ENCODE peak calls at places on chromosomes 4 and X, in seven cellular contexts. R is IMR-90, P is GM12878, I is right cardiac atrium, J is right lobe of liver, E is upper lobe of right lung, N is gastrocnemius medialis. X is an unnamed sample.

GRCh38 chr4:3746701-3747581 is 19.2 kb upstream of the ADRA2C start:
- ATAC-seq in E (no peak), P (no peak), N (no peak), R (no peak), I (no peak), J (no peak), X (no peak)

GRCh38 chr4:143367863-143368262 is 31.2 kb downstream of the GAB1 start:
- ATAC-seq in J (no peak), R (no peak), I (no peak), P (no peak), N (no peak), E (no peak), X (no peak)

GRCh38 chr4:54818481-54818880 is 160.7 kb downstream of the KIT start:
- ATAC-seq in J (no peak), N (no peak), I (no peak), E (no peak), P (no peak), R (no peak), X (no peak)

GRCh38 chr4:146311238-146311970 is 97.1 kb downstream of the REELD1 start:
- ATAC-seq in E (no peak), J (peak), I (peak), N (no peak), R (peak), P (no peak), X (no peak)

GRCh38 chr4:40728341-40728740 is 21.4 kb upstream of the NSUN7 start:
- ATAC-seq in I (no peak), P (no peak), E (no peak), J (no peak), N (no peak), R (no peak), X (no peak)

GRCh38 chr4:51866835-51867234 is 23.9 kb downstream of the DCUN1D4 start:
- ATAC-seq in I (no peak), N (no peak), R (no peak), E (peak), J (no peak), P (no peak), X (peak)

GRCh38 chrX:137032841-137033773 is 688 bp downstream of the GPR101 start:
- ATAC-seq in P (no peak), R (no peak), I (no peak), N (no peak), J (no peak), E (no peak), X (no peak)

GRCh38 chrX:46597774-46598173 is 24.2 kb downstream of the CHST7 start:
- ATAC-seq in N (no peak), P (peak), E (no peak), I (peak), J (no peak), R (no peak), X (no peak)

GRCh38 chr4:153616005-153616555 is 68.0 kb upstream of the TLR2 start:
- ATAC-seq in I (no peak), J (no peak), N (no peak), P (peak), R (no peak), E (no peak), X (no peak)

GRCh38 chr4:105145059-105145912 is 1.4 kb upstream of the TET2 start:
- ATAC-seq in P (peak), R (no peak), J (no peak), N (no peak), I (peak), E (peak), X (peak)

GRCh38 chrX:27571164-27571563 is 19.0 kb upstream of the DCAF8L2 start:
- ATAC-seq in J (no peak), E (no peak), R (no peak), I (no peak), P (no peak), N (no peak), X (no peak)

GRCh38 chrX:123990602-123991001 is 29.1 kb downstream of the STAG2 start:
- ATAC-seq in J (no peak), I (no peak), E (no peak), R (no peak), P (peak), N (no peak), X (no peak)

GRCh38 chrX:28549839-28550238 is 37.4 kb upstream of the IL1RAPL1 start:
- ATAC-seq in N (no peak), J (no peak), E (no peak), I (no peak), R (no peak), P (no peak), X (no peak)

GRCh38 chr4:14165253-14165942 is 537.9 kb upstream of the BOD1L1 start:
- ATAC-seq in J (peak), I (peak), R (no peak), N (no peak), E (peak), P (peak), X (peak)

GRCh38 chr4:92843784-92844183 is 540.0 kb downstream of the GRID2 start:
- ATAC-seq in I (no peak), J (no peak), N (no peak), E (no peak), P (no peak), R (no peak), X (no peak)

GRCh38 chr4:4791299-4791798 is 68.1 kb upstream of the MSX1 start:
- ATAC-seq in R (peak), E (peak), N (no peak), J (no peak), P (no peak), I (peak), X (no peak)

GRCh38 chr4:3401436-3402171 is 40.2 kb upstream of the HGFAC start:
- ATAC-seq in N (no peak), P (no peak), E (no peak), I (no peak), J (no peak), R (no peak), X (no peak)

GRCh38 chr4:128427832-128428366 is 140.3 kb upstream of the PGRMC2 start:
- ATAC-seq in N (peak), E (peak), I (peak), J (peak), R (peak), P (peak), X (no peak)

GRCh38 chr4:151429957-151430548 is 21.1 kb downstream of the FHIP1A start:
- ATAC-seq in I (no peak), J (no peak), E (peak), P (peak), R (no peak), N (no peak), X (no peak)

GRCh38 chr4:142360657-142361056 is 485.4 kb downstream of the INPP4B start:
- ATAC-seq in J (no peak), R (no peak), I (no peak), N (no peak), P (no peak), E (no peak), X (no peak)

GRCh38 chr4:1002131-1002630 is 9.0 kb upstream of the SLC26A1 start:
- ATAC-seq in E (peak), N (no peak), J (peak), I (no peak), R (peak), P (no peak), X (peak)

GRCh38 chrX:39144965-39145364 is 343.7 kb downstream of the MID1IP1 start:
- ATAC-seq in E (peak), N (no peak), I (no peak), P (peak), J (no peak), R (no peak), X (no peak)

GRCh38 chr4:2280531-2281300 is 18.8 kb upstream of the MXD4 start:
- ATAC-seq in I (no peak), R (no peak), N (no peak), P (no peak), E (no peak), J (no peak), X (no peak)

GRCh38 chr4:24922416-24922815 is 9.6 kb upstream of the CCDC149 start:
- ATAC-seq in P (no peak), J (no peak), N (no peak), E (no peak), R (peak), I (no peak), X (no peak)

GRCh38 chr4:1194028-1194900 is 21.9 kb upstream of the SPON2 start:
- ATAC-seq in N (peak), P (no peak), E (peak), J (no peak), R (peak), I (peak), X (peak)

GRCh38 chr4:119696963-119697362 is 68.4 kb upstream of the PDE5A start:
- ATAC-seq in J (no peak), I (no peak), R (no peak), P (no peak), E (no peak), N (no peak), X (no peak)

GRCh38 chr4:113845138-113845537 is 83.6 kb upstream of the CAMK2D start:
- ATAC-seq in E (no peak), J (no peak), P (no peak), R (no peak), N (no peak), I (peak), X (no peak)

GRCh38 chr4:109998867-109999303 is 86.2 kb downstream of the EGF start:
- ATAC-seq in J (peak), P (peak), R (peak), N (peak), E (peak), I (peak), X (no peak)

GRCh38 chr4:133524369-133524768 is 375.3 kb downstream of the PCDH10 start:
- ATAC-seq in N (no peak), R (no peak), I (no peak), P (no peak), E (no peak), J (no peak), X (no peak)

GRCh38 chr4:159685406-159686092 is 582.7 kb downstream of the RAPGEF2 start:
- ATAC-seq in I (no peak), R (no peak), J (no peak), P (no peak), N (no peak), E (no peak), X (no peak)

GRCh38 chr4:52111995-52112394 is 60.9 kb downstream of the SPATA18 start:
- ATAC-seq in R (no peak), I (no peak), J (no peak), N (peak), P (no peak), E (no peak), X (no peak)

GRCh38 chr4:40763228-40763716 is 13.5 kb downstream of the NSUN7 start:
- ATAC-seq in E (peak), R (no peak), J (no peak), I (no peak), N (no peak), P (peak), X (no peak)

GRCh38 chr4:184815046-184815877 is 10.5 kb downstream of the ACSL1 start:
- ATAC-seq in I (peak), R (peak), N (peak), J (peak), E (peak), P (peak), X (peak)
- H3K27ac ChIP-seq in I (peak), R (no peak), N (peak), J (peak), E (peak), P (peak), X (peak)

GRCh38 chr4:141126769-141127168 is 6.5 kb downstream of the RNF150 start:
- ATAC-seq in P (no peak), N (no peak), I (no peak), R (no peak), J (no peak), E (no peak), X (no peak)
- H3K27ac ChIP-seq in P (no peak), N (no peak), I (no peak), R (no peak), J (no peak), E (no peak), X (peak)

GRCh38 chrX:34656842-34657780 is at the start of gene TMEM47:
- ATAC-seq in E (peak), R (peak), N (peak), P (no peak), J (peak), I (peak), X (peak)

GRCh38 chrX:34655496-34656258 is 1.4 kb downstream of the TMEM47 start:
- ATAC-seq in E (no peak), J (no peak), P (no peak), N (no peak), R (no peak), I (no peak), X (no peak)

GRCh38 chrX:34658316-34658715 is 1.2 kb upstream of the TMEM47 start:
- ATAC-seq in P (no peak), I (no peak), R (no peak), J (no peak), N (no peak), E (no peak), X (no peak)

GRCh38 chrX:34654939-34655338 is 2.1 kb downstream of the TMEM47 start:
- ATAC-seq in R (no peak), P (no peak), I (no peak), J (no peak), N (no peak), E (no peak), X (no peak)

GRCh38 chrX:34656467-34656841 is 631 bp downstream of the TMEM47 start:
- ATAC-seq in R (no peak), P (no peak), N (peak), I (peak), J (peak), E (peak), X (peak)
- H3K27ac ChIP-seq in R (peak), P (no peak), N (peak), I (peak), J (peak), E (peak), X (peak)

DNA sequence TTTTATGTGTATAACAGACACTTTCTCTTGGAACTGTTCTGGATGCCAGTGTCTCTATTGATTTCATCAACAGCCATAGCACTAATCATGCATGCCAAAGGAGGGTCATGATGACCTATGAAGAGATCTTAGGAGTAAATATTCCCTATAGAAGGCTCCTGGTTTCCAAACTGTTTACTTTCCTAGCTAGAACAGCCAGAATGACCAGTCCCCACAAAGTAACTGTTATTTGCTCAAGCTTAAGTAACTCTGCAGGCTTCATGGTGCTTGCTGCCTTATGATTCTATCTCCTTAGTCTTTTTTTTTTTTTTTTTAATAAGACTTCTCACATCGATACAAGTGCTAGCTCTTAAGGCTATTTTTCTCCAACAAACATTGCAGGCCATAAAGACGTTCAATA is 12.4 kb downstream of the S100G start:
- ATAC-seq in P (no peak), J (no peak), E (no peak), R (no peak), N (no peak), I (no peak), X (no peak)
- H3K27ac ChIP-seq in P (no peak), J (no peak), E (no peak), R (no peak), N (no peak), I (no peak), X (no peak)

GRCh38 chrX:48595929-48596328 is 1.4 kb upstream of the WDR13 start:
- ATAC-seq in I (no peak), N (no peak), J (no peak), R (no peak), E (no peak), P (no peak), X (no peak)
- H3K27ac ChIP-seq in I (no peak), N (peak), J (no peak), R (no peak), E (no peak), P (no peak), X (no peak)

DNA sequence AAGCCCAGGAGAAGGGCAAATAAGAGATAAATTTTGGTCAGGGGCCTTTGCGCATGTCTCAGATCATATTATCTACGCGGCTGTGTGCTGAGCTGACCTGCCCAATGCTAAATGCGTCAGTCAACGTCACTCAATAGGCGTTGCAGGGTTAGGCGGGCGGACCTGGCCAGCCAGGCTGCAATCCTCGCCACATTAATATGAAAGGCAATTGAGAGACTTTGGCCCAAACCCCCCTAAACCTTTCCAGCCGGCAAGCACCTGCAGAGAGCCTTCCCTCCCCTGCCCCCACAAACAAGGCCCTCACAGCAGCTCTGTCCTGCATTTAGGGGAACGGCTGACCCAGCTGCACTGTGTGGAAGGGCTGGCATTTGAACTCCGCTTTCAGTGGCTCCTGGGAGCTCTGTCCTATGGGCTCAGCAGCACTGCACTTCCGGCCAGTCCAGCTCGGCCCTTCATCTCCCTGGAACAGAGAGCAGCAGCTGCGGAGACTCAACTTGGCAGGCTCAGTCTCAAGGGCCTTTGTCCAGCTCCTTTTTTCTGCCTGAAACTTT is 133.5 kb downstream of the AFAP1 start:
- ATAC-seq in I (peak), J (peak), P (no peak), R (peak), E (peak), N (peak), X (peak)
- H3K27ac ChIP-seq in I (peak), J (peak), P (no peak), R (peak), E (peak), N (peak), X (peak)

GRCh38 chr4:102554988-102555387 is 53.8 kb downstream of the NFKB1 start:
- ATAC-seq in E (no peak), N (no peak), I (peak), R (no peak), P (no peak), J (no peak), X (no peak)
- H3K27ac ChIP-seq in E (no peak), N (peak), I (no peak), R (no peak), P (no peak), J (no peak), X (peak)

GRCh38 chr4:38128478-38129451 is 168.6 kb downstream of the PTTG2 start:
- ATAC-seq in R (no peak), E (peak), I (peak), P (peak), N (no peak), J (no peak), X (no peak)

GRCh38 chr4:38132140-38132673 is 172.0 kb downstream of the PTTG2 start:
- ATAC-seq in I (peak), R (peak), E (peak), N (peak), J (peak), P (peak), X (peak)

GRCh38 chr4:38130884-38131283 is 170.7 kb downstream of the PTTG2 start:
- ATAC-seq in R (no peak), N (no peak), I (no peak), J (no peak), E (no peak), P (no peak), X (no peak)

GRCh38 chr4:38131371-38132139 is 171.4 kb downstream of the PTTG2 start:
- ATAC-seq in E (no peak), N (no peak), J (no peak), I (no peak), R (no peak), P (peak), X (peak)

DNA sequence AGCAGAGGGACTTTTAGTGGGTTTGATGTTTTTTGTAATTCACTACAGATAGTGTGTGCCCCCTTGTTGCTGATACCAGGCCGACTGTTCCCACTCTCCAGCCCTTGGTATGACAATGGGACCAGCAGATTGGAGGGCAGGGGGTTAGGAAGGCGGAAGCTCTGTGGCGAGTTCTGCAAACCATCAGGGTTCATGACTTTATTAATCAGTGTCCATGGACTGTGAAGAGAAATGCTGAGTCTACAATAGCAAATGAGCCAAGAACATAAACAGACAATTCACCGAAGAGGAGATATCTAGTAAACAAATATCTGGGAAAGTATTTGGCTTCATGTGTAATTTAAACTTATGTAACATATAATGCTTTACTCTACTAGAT is 169.2 kb downstream of the PTTG2 start:
- ATAC-seq in I (no peak), N (no peak), E (no peak), J (peak), P (no peak), R (peak), X (no peak)
- H3K27ac ChIP-seq in I (no peak), N (no peak), E (no peak), J (peak), P (peak), R (no peak), X (peak)

DNA sequence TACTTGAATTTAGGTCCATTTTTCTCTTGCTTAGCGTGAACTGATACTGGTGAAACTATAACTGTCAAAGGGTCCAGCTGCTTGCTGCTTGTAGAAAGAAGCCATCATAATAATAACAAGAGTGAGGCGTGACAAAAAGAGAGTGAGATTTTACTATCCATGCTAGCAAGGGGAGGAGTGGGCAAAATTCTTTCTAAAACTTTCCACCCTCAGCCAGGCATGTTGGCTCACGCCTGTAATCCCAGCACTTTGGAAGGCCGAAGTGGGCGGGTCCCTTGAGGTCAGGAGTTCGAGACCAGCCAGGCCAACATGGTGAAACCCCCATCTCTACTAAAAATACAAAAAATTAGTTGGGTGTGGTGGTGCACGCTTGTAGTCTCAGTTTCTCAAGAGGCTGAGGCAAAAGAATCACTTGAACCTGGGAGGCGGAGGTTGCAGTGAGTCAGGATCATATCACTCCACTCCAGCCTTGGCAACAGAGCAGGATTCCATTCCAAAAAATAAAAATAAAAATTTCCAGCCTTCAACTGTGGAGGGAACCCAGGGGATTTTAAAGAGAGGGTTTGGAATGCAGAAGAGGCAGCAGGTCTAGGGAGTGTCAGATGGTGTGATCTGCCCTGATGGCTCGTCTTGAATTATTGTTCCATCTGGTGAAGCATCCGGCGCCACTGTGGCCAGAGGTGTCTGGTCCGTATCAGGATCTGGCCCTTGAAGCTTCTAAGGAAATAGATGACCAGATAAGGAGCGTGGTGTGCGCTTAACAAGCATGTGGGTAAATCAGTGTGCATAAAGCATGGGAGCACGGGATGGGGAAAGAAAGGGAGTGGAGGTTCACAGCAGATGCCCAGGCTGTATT is 51.8 kb downstream of the LRP2BP start:
- ATAC-seq in P (peak), E (peak), R (peak), N (no peak), I (peak), J (no peak), X (peak)
- H3K27ac ChIP-seq in P (peak), E (no peak), R (no peak), N (peak), I (peak), J (no peak), X (peak)

X was measured in gastroesophageal sphincter.